ENCODE peak calls at places on chromosome 14, in eight cellular contexts. X is WERI-Rb-1; Z is CD14-positive monocyte; C is activated naive CD8-positive, alpha-beta T cell treated with anti-CD3 and anti-CD28 coated beads for 36 hours; W is MCF 10A; P is AG04449; O is HT1080; S is HTR-8/SVneo. L is an unnamed sample.

GRCh38 chr14:20812576-20812975 is 9.9 kb upstream of the RNASE1 start:
- DNase-seq in X (no peak), Z (no peak), C (no peak), W (no peak), P (no peak), O (no peak), S (no peak), L (no peak)

GRCh38 chr14:95496690-95497241 is 19.7 kb downstream of the SYNE3 start:
- DNase-seq in X (no peak), Z (peak), C (no peak), W (no peak), P (no peak), O (peak), S (no peak), L (no peak)

GRCh38 chr14:63493246-63493645 is 49.9 kb downstream of the PPP2R5E start:
- DNase-seq in X (peak), Z (no peak), C (no peak), W (no peak), P (no peak), O (no peak), S (peak), L (no peak)

GRCh38 chr14:73741876-73742519 is 27.8 kb upstream of the PNMA1 start:
- DNase-seq in X (no peak), Z (no peak), C (peak), W (no peak), P (no peak), O (peak), S (no peak), L (no peak)

GRCh38 chr14:72743626-72744025 is 150.3 kb downstream of the DPF3 start:
- DNase-seq in X (no peak), Z (no peak), C (no peak), W (no peak), P (no peak), O (no peak), S (no peak), L (peak)

GRCh38 chr14:52700701-52701172 is 5.4 kb upstream of the ERO1A start:
- DNase-seq in X (no peak), Z (no peak), C (no peak), W (peak), P (no peak), O (peak), S (no peak), L (no peak)

GRCh38 chr14:73887116-73887490 is 444 bp downstream of the ZNF410 start:
- DNase-seq in X (no peak), Z (no peak), C (no peak), W (no peak), P (no peak), O (no peak), S (no peak), L (no peak)

GRCh38 chr14:104086661-104087461 is 1.4 kb downstream of the ASPG start:
- DNase-seq in X (no peak), Z (no peak), C (no peak), W (no peak), P (no peak), O (no peak), S (no peak), L (no peak)

GRCh38 chr14:106094654-106095189 is 568.3 kb downstream of the TMEM121 start:
- DNase-seq in X (peak), Z (no peak), C (peak), W (peak), P (no peak), O (peak), S (no peak), L (no peak)